ENCODE peak calls at places on chromosomes 7 and 10, in seven cellular contexts. F is H1, E is sigmoid colon, T is uterus, Q is Peyer's patch, H is thyroid gland, R is stomach. L is an unnamed sample.

GRCh38 chr7:44066494-44067063 is 1.2 kb upstream of the PGAM2 start:
- DNase-seq in R (no peak), T (no peak), E (peak; percentile 60), Q (peak; percentile 47), F (no peak), H (no peak), L (no peak)

GRCh38 chr7:22723171-22723601 is 3.8 kb upstream of the IL6 start:
- DNase-seq in T (peak; percentile 52), H (peak; percentile 97), Q (peak; percentile 71), R (peak; percentile 33), E (peak; percentile 83), F (no peak), L (peak; percentile 83)

GRCh38 chr7:116393654-116394053 is 105.9 kb upstream of the CAV2 start:
- DNase-seq in E (no peak), H (peak; percentile 26), F (no peak), R (no peak), T (peak; percentile 44), Q (no peak), L (peak; percentile 58)

GRCh38 chr10:44898665-44899064 is 12.5 kb upstream of the TMEM72 start:
- DNase-seq in T (no peak), F (no peak), R (no peak), H (no peak), Q (no peak), E (no peak), L (no peak)

GRCh38 chr10:128063736-128064614 is 62.2 kb downstream of the MKI67 start:
- DNase-seq in E (peak; percentile 64), Q (peak; percentile 50), T (no peak), H (no peak), F (no peak), R (no peak), L (peak; percentile 38)

GRCh38 chr7:40753455-40753854 is 618.6 kb downstream of the SUGCT start:
- DNase-seq in E (no peak), Q (no peak), H (no peak), R (no peak), F (no peak), T (no peak), L (no peak)

GRCh38 chr7:100191775-100192174 is 14.1 kb downstream of the STAG3 start:
- DNase-seq in F (no peak), Q (no peak), T (no peak), R (no peak), H (no peak), E (no peak), L (no peak)

GRCh38 chr7:44081266-44081748 is 1.0 kb downstream of the POLM start:
- DNase-seq in F (no peak), H (peak; percentile 64), T (no peak), E (no peak), Q (no peak), R (no peak), L (no peak)

GRCh38 chr10:125159486-125159931 is 854 bp downstream of the CTBP2 start:
- DNase-seq in Q (peak; percentile 49), T (peak; percentile 42), F (peak; percentile 48), H (no peak), E (peak; percentile 66), R (peak; percentile 36), L (no peak)

GRCh38 chr7:91034459-91035368 is 229.5 kb upstream of the FZD1 start:
- DNase-seq in R (peak; percentile 74), F (peak; percentile 74), H (peak; percentile 74), E (no peak), T (peak; percentile 31), Q (peak; percentile 64), L (peak; percentile 47)

GRCh38 chr10:50382576-50383023 is 131.3 kb upstream of the ASAH2 start:
- DNase-seq in F (no peak), Q (no peak), H (no peak), T (no peak), E (no peak), R (no peak), L (no peak)

GRCh38 chr7:154729056-154729455 is 273.9 kb downstream of the PAXIP1 start:
- DNase-seq in Q (no peak), F (no peak), H (no peak), R (no peak), E (no peak), T (no peak), L (no peak)

GRCh38 chr10:43225787-43226153 is 41.1 kb downstream of the RASGEF1A start:
- DNase-seq in R (no peak), T (no peak), H (peak; percentile 0), E (peak; percentile 43), F (peak; percentile 35), Q (peak; percentile 21), L (peak; percentile 13)

GRCh38 chr10:122276611-122277205 is 5.6 kb downstream of the BTBD16 start:
- DNase-seq in E (peak; percentile 28), Q (no peak), H (no peak), T (no peak), R (peak; percentile 21), F (no peak), L (no peak)

GRCh38 chr10:6780008-6780677 is 200.1 kb upstream of the PRKCQ start:
- DNase-seq in R (no peak), Q (no peak), H (no peak), T (no peak), F (no peak), E (no peak), L (no peak)

GRCh38 chr10:4174197-4174596 is 389.2 kb upstream of the KLF6 start:
- DNase-seq in R (no peak), E (no peak), T (no peak), F (peak; percentile 57), Q (peak; percentile 59), H (no peak), L (no peak)

GRCh38 chr7:129433823-129434171 is 435 bp upstream of the STRIP2 start:
- DNase-seq in R (no peak), Q (no peak), F (no peak), T (no peak), E (no peak), H (no peak), L (no peak)

GRCh38 chr10:88618496-88618895 is 31.9 kb downstream of the LIPJ start:
- DNase-seq in T (no peak), Q (no peak), E (no peak), H (no peak), R (no peak), F (no peak), L (no peak)

GRCh38 chr7:332646-333398 is 42.9 kb downstream of the FOXL3 start:
- DNase-seq in Q (peak; percentile 90), F (peak; percentile 98), E (peak; percentile 86), R (peak; percentile 92), T (peak; percentile 61), H (peak; percentile 81), L (peak; percentile 80)

GRCh38 chr10:80945267-80945880 is 407.7 kb downstream of the SH2D4B start:
- DNase-seq in E (no peak), R (no peak), F (no peak), H (no peak), T (no peak), Q (no peak), L (no peak)

GRCh38 chr10:75410135-75410787 is 8.7 kb upstream of the ZNF503 start:
- DNase-seq in H (no peak), Q (no peak), T (peak; percentile 31), R (no peak), E (no peak), F (no peak), L (no peak)

GRCh38 chr10:109931153-109931552 is 7.8 kb upstream of the XPNPEP1 start:
- DNase-seq in T (no peak), F (no peak), H (no peak), R (no peak), E (no peak), Q (no peak), L (no peak)

GRCh38 chr7:76220185-76221057 is 18.7 kb downstream of the SRRM3 start:
- DNase-seq in Q (no peak), T (no peak), E (no peak), F (peak; percentile 84), H (peak; percentile 60), R (no peak), L (no peak)

GRCh38 chr10:92110039-92110794 is 180.7 kb downstream of the CPEB3 start:
- DNase-seq in E (no peak), Q (no peak), F (no peak), T (no peak), H (no peak), R (no peak), L (no peak)

GRCh38 chr10:80460399-80461207 is 6.5 kb downstream of the TSPAN14 start:
- DNase-seq in T (peak; percentile 46), F (peak; percentile 77), E (peak; percentile 81), Q (peak; percentile 79), R (peak; percentile 89), H (peak; percentile 97), L (no peak)

GRCh38 chr10:95688648-95689047 is 5.1 kb downstream of the TCTN3 start:
- DNase-seq in Q (no peak), E (no peak), R (no peak), H (no peak), F (no peak), T (no peak), L (no peak)

GRCh38 chr10:11472158-11472753 is 139.2 kb downstream of the USP6NL start:
- DNase-seq in H (peak; percentile 52), F (peak; percentile 91), E (peak; percentile 76), Q (peak; percentile 81), T (peak; percentile 44), R (peak; percentile 65), L (peak; percentile 45)

DNA sequence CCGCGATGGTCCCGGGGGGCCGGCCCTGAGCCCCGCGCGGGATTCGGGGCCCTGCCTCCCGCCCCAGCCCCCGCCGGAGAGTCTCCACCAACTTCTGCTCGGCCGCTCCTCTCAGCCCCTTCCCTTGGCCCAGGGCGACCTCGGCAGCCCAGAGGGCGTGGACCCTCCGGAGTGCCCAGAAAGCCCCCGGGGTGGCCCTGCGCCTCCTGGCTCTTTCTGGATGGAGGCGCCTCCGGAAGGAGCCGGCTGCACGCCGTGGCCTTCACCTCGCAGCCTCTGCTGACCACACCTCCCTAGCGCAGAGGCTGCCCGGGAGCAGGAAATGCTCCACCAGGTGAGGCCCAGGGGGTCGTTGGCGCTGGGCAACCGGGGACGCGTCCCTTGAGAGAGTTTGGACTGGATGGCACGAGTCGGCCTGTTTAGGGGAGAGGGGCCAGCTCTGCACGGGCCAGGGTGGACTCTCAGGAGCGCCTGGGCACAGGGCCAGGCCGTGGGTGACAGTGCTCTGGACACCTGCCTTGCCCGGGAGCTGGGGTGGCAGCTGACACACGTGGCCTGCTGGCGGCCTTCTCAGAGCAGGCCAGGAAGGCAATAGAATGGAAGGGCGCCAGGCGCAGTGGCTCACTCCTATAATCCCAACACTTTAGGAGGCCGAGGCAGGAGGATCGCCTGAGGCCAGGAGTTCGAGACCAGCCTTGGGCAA is 594 bp downstream of the ZNF853 start:
- DNase-seq in T (no peak), Q (no peak), H (peak; percentile 60), E (no peak), R (no peak), F (peak; percentile 77), L (no peak)
- TF ChIP-seq POLR2A in T (no peak), Q (no peak), H (no peak), E (no peak), R (no peak), F (no peak), L (no peak)

GRCh38 chr10:79046991-79047874 is 21.5 kb upstream of the ZMIZ1 start:
- DNase-seq in T (peak; percentile 11), F (no peak), R (no peak), E (peak; percentile 62), Q (peak; percentile 45), H (no peak), L (peak; percentile 53)
- H3K4me1 ChIP-seq in T (no peaks in the 10 kb centered on the region), F (peaks cover 7% of the 10 kb centered on the region), R (peaks cover 38% of the 10 kb centered on the region), E (no peaks in the 10 kb centered on the region), Q (peaks cover 15% of the 10 kb centered on the region), H (peaks cover 20% of the 10 kb centered on the region), L (peaks cover 21% of the 10 kb centered on the region)

GRCh38 chr10:33216661-33217427 is 117.6 kb downstream of the NRP1 start:
- DNase-seq in F (no peak), H (no peak), T (no peak), E (no peak), Q (no peak), R (no peak), L (no peak)
- H3K27ac ChIP-seq in F (no peak overlapping the region), H (peak overlapping the region; percentile 12), T (peak overlapping the region; percentile 16), E (peak overlapping the region; percentile 5), Q (no peak overlapping the region), R (peak overlapping the region; percentile 40), L (peak overlapping the region; percentile 50)

GRCh38 chr7:17075601-17076000 is 193.8 kb upstream of the AGR3 start:
- DNase-seq in H (no peak), T (no peak), R (no peak), E (no peak), Q (no peak), F (no peak), L (no peak)
- TF ChIP-seq POLR2A in H (no peak), T (no peak), R (no peak), E (no peak), Q (no peak), F (no peak), L (no peak)